ENCODE peak calls at places on chromosomes 16 and 17, in ten cellular contexts. J is stimulated activated naive CD8-positive, alpha-beta T cell treated with anti-CD3 and anti-CD28 coated beads, Interleukin-15, amount 100 ng/mL, for 72 hours; O is glutamatergic neuron; P is ascending aorta; E is right lobe of liver; F is activated gamma-delta T cell treated with anti-CD3 and anti-CD28 coated beads, Interleukin-2, amount 50 U/mL, for 16 hours; I is astrocyte of the cerebellum; A is NCI-H2107; T is LNCaP clone FGC; Z is stimulated activated CD4-positive, alpha-beta T cell treated with anti-CD3 and anti-CD28 coated beads, Interleukin-2, amount 100 ng/mL, for 48 hours. N is an unnamed sample.
A peak's percentile ranks its signal among the peaks of the same experiment; 100 is the strongest.

GRCh38 chr16:84819644-84820304 is at the start of gene CRISPLD2:
- DNase-seq in I (peak; percentile 53), F (peak; percentile 71), J (peak; percentile 76), A (peak; percentile 73), T (peak; percentile 46), P (peak; percentile 94), E (peak; percentile 90), O (peak; percentile 99), Z (peak; percentile 83), N (peak; percentile 71)

GRCh38 chr16:88035292-88035691 is 84.1 kb downstream of the BANP start:
- DNase-seq in I (no peak), E (no peak), P (no peak), A (no peak), T (no peak), O (no peak), J (no peak), F (no peak), Z (no peak), N (no peak)

GRCh38 chr16:54862529-54862928 is 68.1 kb upstream of the IRX5 start:
- DNase-seq in P (no peak), T (no peak), Z (no peak), O (no peak), I (no peak), F (no peak), A (no peak), E (no peak), J (no peak), N (peak; percentile 18)

GRCh38 chr17:27994586-27994985 is 47.9 kb upstream of the NLK start:
- DNase-seq in Z (no peak), T (no peak), I (no peak), J (no peak), F (no peak), E (no peak), O (no peak), P (no peak), A (no peak), N (no peak)

GRCh38 chr16:66273036-66273435 is 93.5 kb upstream of the CDH5 start:
- DNase-seq in J (no peak), T (no peak), P (no peak), Z (no peak), F (no peak), O (no peak), I (no peak), A (no peak), E (no peak), N (no peak)

GRCh38 chr17:70797166-70797565 is 627.8 kb downstream of the KCNJ2 start:
- DNase-seq in A (no peak), F (no peak), J (no peak), I (no peak), O (no peak), E (no peak), Z (no peak), T (no peak), P (no peak), N (no peak)

GRCh38 chr17:27526603-27527002 is 70.4 kb downstream of the KSR1 start:
- DNase-seq in P (no peak), J (no peak), A (no peak), O (no peak), F (no peak), T (no peak), E (no peak), I (no peak), Z (peak; percentile 41), N (no peak)

GRCh38 chr17:80791758-80792284 is 199.8 kb upstream of the CHMP6 start:
- DNase-seq in I (peak; percentile 87), P (peak; percentile 90), A (no peak), F (no peak), J (peak; percentile 41), Z (peak; percentile 30), E (no peak), T (no peak), O (no peak), N (peak; percentile 91)

GRCh38 chr17:64155751-64156544 is 26.0 kb upstream of the ERN1 start:
- DNase-seq in A (no peak), I (no peak), O (no peak), Z (no peak), E (peak; percentile 91), T (no peak), P (no peak), F (no peak), J (no peak), N (no peak)

GRCh38 chr16:10668322-10669045 is 26.2 kb downstream of the TEKT5 start:
- DNase-seq in O (peak; percentile 49), Z (peak; percentile 1), F (no peak), P (no peak), T (no peak), I (peak; percentile 26), A (no peak), E (no peak), J (no peak), N (no peak)